ENCODE peak calls at places on chromosomes 5 and 9, in five cellular contexts. One of them, this sample, is unnamed. For H3K9me3 and H3K4me1, the result is how much of the 10 kb centered on the place peaks cover.

GRCh38 chr9:122332083-122332482 is 38.7 kb upstream of the PTGS1 start:
- DNase-seq in kidney: no peak
- DNase-seq in heart right ventricle: peak
- DNase-seq in upper lobe of right lung: no peak
- DNase-seq in Peyer's patch: no peak
- DNase-seq in this sample: peak

GRCh38 chr9:92726971-92727715 is 37.5 kb downstream of the BICD2 start:
- DNase-seq in kidney: peak
- DNase-seq in upper lobe of right lung: no peak
- DNase-seq in heart right ventricle: peak
- DNase-seq in Peyer's patch: no peak
- DNase-seq in this sample: no peak

GRCh38 chr5:9622891-9623547 is 7.1 kb downstream of the TAS2R1 start:
- DNase-seq in heart right ventricle: no peak
- DNase-seq in kidney: no peak
- DNase-seq in upper lobe of right lung: no peak
- DNase-seq in Peyer's patch: no peak
- DNase-seq in this sample: no peak

GRCh38 chr5:170494036-170494435 is 9.8 kb upstream of the KCNIP1 start:
- DNase-seq in upper lobe of right lung: no peak
- DNase-seq in heart right ventricle: no peak
- DNase-seq in kidney: no peak
- DNase-seq in Peyer's patch: no peak
- DNase-seq in this sample: no peak

GRCh38 chr5:97534166-97534565 is 351.1 kb upstream of the RIOK2 start:
- DNase-seq in upper lobe of right lung: no peak
- DNase-seq in Peyer's patch: no peak
- DNase-seq in heart right ventricle: peak
- DNase-seq in kidney: no peak
- DNase-seq in this sample: peak

GRCh38 chr5:59843511-59844230 is 49.9 kb downstream of the PDE4D start:
- DNase-seq in kidney: no peak
- DNase-seq in heart right ventricle: no peak
- DNase-seq in upper lobe of right lung: no peak
- DNase-seq in Peyer's patch: no peak
- DNase-seq in this sample: no peak

GRCh38 chr5:178199581-178200434 is 4.5 kb upstream of the HNRNPAB start:
- DNase-seq in heart right ventricle: no peak
- DNase-seq in Peyer's patch: no peak
- DNase-seq in kidney: no peak
- DNase-seq in upper lobe of right lung: no peak
- DNase-seq in this sample: no peak

GRCh38 chr5:31738199-31738598 is 99.3 kb downstream of the PDZD2 start:
- DNase-seq in heart right ventricle: no peak
- DNase-seq in Peyer's patch: no peak
- DNase-seq in upper lobe of right lung: no peak
- DNase-seq in kidney: no peak
- DNase-seq in this sample: no peak

GRCh38 chr9:98108540-98109031 is 10.4 kb downstream of the TRIM14 start:
- DNase-seq in Peyer's patch: peak
- DNase-seq in upper lobe of right lung: no peak
- DNase-seq in kidney: no peak
- DNase-seq in heart right ventricle: no peak
- DNase-seq in this sample: no peak

GRCh38 chr9:136969150-136969549 is 8.2 kb upstream of the PTGDS start:
- DNase-seq in upper lobe of right lung: no peak
- DNase-seq in kidney: no peak
- DNase-seq in Peyer's patch: no peak
- DNase-seq in heart right ventricle: no peak
- DNase-seq in this sample: no peak

GRCh38 chr5:131635755-131636479 is 888 bp upstream of the RAPGEF6 start:
- DNase-seq in heart right ventricle: no peak
- DNase-seq in kidney: peak
- DNase-seq in Peyer's patch: no peak
- DNase-seq in upper lobe of right lung: no peak
- DNase-seq in this sample: no peak

GRCh38 chr5:129246088-129246487 is 151.5 kb downstream of the ISOC1 start:
- DNase-seq in kidney: no peak
- DNase-seq in upper lobe of right lung: no peak
- DNase-seq in heart right ventricle: no peak
- DNase-seq in Peyer's patch: no peak
- DNase-seq in this sample: no peak

GRCh38 chr9:33187519-33188218 is 20.5 kb upstream of the B4GALT1 start:
- DNase-seq in Peyer's patch: no peak
- DNase-seq in heart right ventricle: peak
- DNase-seq in upper lobe of right lung: no peak
- DNase-seq in kidney: no peak
- DNase-seq in this sample: no peak

GRCh38 chr5:110768138-110768845 is 29.5 kb downstream of the SLC25A46 start:
- DNase-seq in Peyer's patch: no peak
- DNase-seq in upper lobe of right lung: no peak
- DNase-seq in heart right ventricle: no peak
- DNase-seq in kidney: no peak
- DNase-seq in this sample: no peak

GRCh38 chr5:148974638-148975330 is 88.1 kb downstream of the SH3TC2 start:
- DNase-seq in kidney: no peak
- DNase-seq in upper lobe of right lung: no peak
- DNase-seq in Peyer's patch: no peak
- DNase-seq in heart right ventricle: no peak
- DNase-seq in this sample: no peak

GRCh38 chr5:109412981-109413402 is 3.2 kb upstream of the PJA2 start:
- DNase-seq in heart right ventricle: no peak
- DNase-seq in Peyer's patch: no peak
- DNase-seq in upper lobe of right lung: no peak
- DNase-seq in kidney: no peak
- DNase-seq in this sample: no peak

GRCh38 chr5:9653061-9653460 is 22.9 kb upstream of the TAS2R1 start:
- DNase-seq in heart right ventricle: no peak
- DNase-seq in upper lobe of right lung: no peak
- DNase-seq in Peyer's patch: no peak
- DNase-seq in kidney: no peak
- DNase-seq in this sample: no peak

GRCh38 chr9:19926774-19927173 is 137.9 kb upstream of the SLC24A2 start:
- DNase-seq in upper lobe of right lung: no peak
- DNase-seq in Peyer's patch: no peak
- DNase-seq in heart right ventricle: no peak
- DNase-seq in kidney: no peak
- DNase-seq in this sample: no peak

GRCh38 chr5:37727238-37727637 is 112.6 kb downstream of the GDNF start:
- DNase-seq in kidney: no peak
- DNase-seq in heart right ventricle: no peak
- DNase-seq in upper lobe of right lung: no peak
- DNase-seq in Peyer's patch: no peak
- DNase-seq in this sample: no peak

GRCh38 chr5:126624534-126624933 is 23.8 kb downstream of the PHAX start:
- DNase-seq in kidney: no peak
- DNase-seq in upper lobe of right lung: no peak
- DNase-seq in heart right ventricle: no peak
- DNase-seq in Peyer's patch: no peak
- DNase-seq in this sample: no peak

GRCh38 chr9:136711751-136712689 is at the start of gene DIPK1B:
- DNase-seq in kidney: no peak
- DNase-seq in upper lobe of right lung: no peak
- DNase-seq in Peyer's patch: no peak
- DNase-seq in heart right ventricle: no peak
- DNase-seq in this sample: peak

GRCh38 chr5:42494414-42494813 is 71.2 kb downstream of the GHR start:
- DNase-seq in heart right ventricle: no peak
- DNase-seq in kidney: no peak
- DNase-seq in upper lobe of right lung: no peak
- DNase-seq in Peyer's patch: no peak
- DNase-seq in this sample: no peak

GRCh38 chr9:3189113-3189861 is 336.5 kb downstream of the RFX3 start:
- DNase-seq in Peyer's patch: no peak
- DNase-seq in heart right ventricle: no peak
- DNase-seq in kidney: no peak
- DNase-seq in upper lobe of right lung: no peak
- DNase-seq in this sample: no peak

GRCh38 chr5:76999451-76999850 is 30.8 kb upstream of the AGGF1 start:
- DNase-seq in Peyer's patch: no peak
- DNase-seq in heart right ventricle: no peak
- DNase-seq in upper lobe of right lung: no peak
- DNase-seq in kidney: no peak
- DNase-seq in this sample: no peak

GRCh38 chr5:147659166-147659929 is 123.2 kb downstream of the JAKMIP2 start:
- DNase-seq in kidney: no peak
- DNase-seq in upper lobe of right lung: no peak
- DNase-seq in heart right ventricle: no peak
- DNase-seq in Peyer's patch: no peak
- DNase-seq in this sample: no peak

GRCh38 chr9:123337971-123338370 is 18.0 kb upstream of the CRB2 start:
- DNase-seq in kidney: no peak
- DNase-seq in Peyer's patch: no peak
- DNase-seq in heart right ventricle: no peak
- DNase-seq in upper lobe of right lung: no peak
- DNase-seq in this sample: no peak

DNA sequence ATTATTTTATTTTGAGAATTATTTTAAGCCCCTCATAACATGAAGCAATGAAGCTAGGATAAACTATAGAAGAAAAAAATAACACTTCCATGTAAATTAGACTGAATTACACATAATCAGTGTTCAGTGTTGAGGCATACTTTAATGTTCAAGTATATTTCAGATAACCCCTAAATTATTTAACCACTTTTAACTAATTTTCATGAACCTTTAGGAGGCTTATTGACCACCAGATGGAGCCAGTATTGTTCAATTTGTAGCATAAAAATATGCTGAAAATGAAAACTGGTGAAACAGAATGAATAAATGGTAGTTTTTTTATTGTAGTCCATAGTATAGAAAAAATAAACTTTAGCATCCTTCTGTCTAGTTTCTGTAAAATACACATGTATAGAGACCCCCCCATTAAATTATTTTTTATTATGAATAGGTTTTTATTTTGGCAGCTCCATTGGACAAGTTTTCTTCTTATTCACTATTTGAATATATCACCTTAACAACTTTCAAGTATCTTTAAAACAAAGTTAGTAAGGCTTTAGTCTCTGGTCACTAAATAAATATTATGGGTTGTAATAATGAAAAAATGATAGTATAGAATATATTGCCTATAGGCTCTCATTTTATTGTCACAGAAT is 190.1 kb downstream of the CWC27 start:
- DNase-seq in kidney: no peak
- DNase-seq in heart right ventricle: no peak
- DNase-seq in Peyer's patch: no peak
- DNase-seq in upper lobe of right lung: no peak
- DNase-seq in this sample: no peak
- TF ChIP-seq CTCF in kidney: peak
- TF ChIP-seq CTCF in heart right ventricle: peak
- TF ChIP-seq CTCF in Peyer's patch: peak
- TF ChIP-seq CTCF in upper lobe of right lung: peak
- TF ChIP-seq CTCF in this sample: peak

GRCh38 chr5:112253478-112254250 is 165.4 kb downstream of the EPB41L4A start:
- DNase-seq in Peyer's patch: no peak
- DNase-seq in kidney: no peak
- DNase-seq in upper lobe of right lung: no peak
- DNase-seq in heart right ventricle: peak
- DNase-seq in this sample: no peak
- H3K9me3 ChIP-seq in Peyer's patch: under half
- H3K9me3 ChIP-seq in kidney: under half
- H3K9me3 ChIP-seq in upper lobe of right lung: under half
- H3K9me3 ChIP-seq in heart right ventricle: under half
- H3K9me3 ChIP-seq in this sample: under half

GRCh38 chr9:104256031-104256709 is 162.1 kb downstream of the SMC2 start:
- DNase-seq in upper lobe of right lung: no peak
- DNase-seq in kidney: no peak
- DNase-seq in heart right ventricle: no peak
- DNase-seq in Peyer's patch: no peak
- DNase-seq in this sample: no peak
- H3K4me1 ChIP-seq in upper lobe of right lung: under half
- H3K4me1 ChIP-seq in kidney: under half
- H3K4me1 ChIP-seq in heart right ventricle: under half
- H3K4me1 ChIP-seq in Peyer's patch: under half
- H3K4me1 ChIP-seq in this sample: under half

GRCh38 chr5:64163746-64164145 is 1.9 kb upstream of the RNF180 start:
- DNase-seq in upper lobe of right lung: no peak
- DNase-seq in heart right ventricle: no peak
- DNase-seq in kidney: no peak
- DNase-seq in Peyer's patch: no peak
- DNase-seq in this sample: no peak

GRCh38 chr5:64165160-64165499 is 513 bp upstream of the RNF180 start:
- DNase-seq in heart right ventricle: no peak
- DNase-seq in upper lobe of right lung: no peak
- DNase-seq in kidney: no peak
- DNase-seq in Peyer's patch: no peak
- DNase-seq in this sample: no peak

GRCh38 chr5:64164166-64164565 is 1.5 kb upstream of the RNF180 start:
- DNase-seq in upper lobe of right lung: no peak
- DNase-seq in kidney: no peak
- DNase-seq in heart right ventricle: no peak
- DNase-seq in Peyer's patch: no peak
- DNase-seq in this sample: no peak

GRCh38 chr5:64166201-64166959 is 737 bp downstream of the RNF180 start:
- DNase-seq in upper lobe of right lung: no peak
- DNase-seq in kidney: no peak
- DNase-seq in heart right ventricle: peak
- DNase-seq in Peyer's patch: no peak
- DNase-seq in this sample: no peak

GRCh38 chr5:64165500-64166200 is at the start of gene RNF180:
- DNase-seq in kidney: peak
- DNase-seq in upper lobe of right lung: peak
- DNase-seq in Peyer's patch: peak
- DNase-seq in heart right ventricle: peak
- DNase-seq in this sample: peak
- TF ChIP-seq CTCF in kidney: no peak
- TF ChIP-seq CTCF in upper lobe of right lung: no peak
- TF ChIP-seq CTCF in Peyer's patch: no peak
- TF ChIP-seq CTCF in heart right ventricle: no peak
- TF ChIP-seq CTCF in this sample: no peak

GRCh38 chr9:11148189-11148588 is 535.4 kb upstream of the PTPRD start:
- DNase-seq in upper lobe of right lung: no peak
- DNase-seq in Peyer's patch: no peak
- DNase-seq in kidney: no peak
- DNase-seq in heart right ventricle: no peak
- DNase-seq in this sample: no peak
- H3K9me3 ChIP-seq in upper lobe of right lung: under half
- H3K9me3 ChIP-seq in Peyer's patch: under half
- H3K9me3 ChIP-seq in kidney: under half
- H3K9me3 ChIP-seq in heart right ventricle: under half
- H3K9me3 ChIP-seq in this sample: under half

GRCh38 chr5:143386725-143387124 is 16.8 kb downstream of the NR3C1 start:
- DNase-seq in heart right ventricle: no peak
- DNase-seq in upper lobe of right lung: no peak
- DNase-seq in kidney: no peak
- DNase-seq in Peyer's patch: no peak
- DNase-seq in this sample: no peak

GRCh38 chr5:143384865-143385657 is 18.4 kb downstream of the NR3C1 start:
- DNase-seq in upper lobe of right lung: no peak
- DNase-seq in kidney: no peak
- DNase-seq in heart right ventricle: no peak
- DNase-seq in Peyer's patch: no peak
- DNase-seq in this sample: no peak

GRCh38 chr5:143383988-143384387 is 19.5 kb downstream of the NR3C1 start:
- DNase-seq in Peyer's patch: no peak
- DNase-seq in kidney: no peak
- DNase-seq in upper lobe of right lung: no peak
- DNase-seq in heart right ventricle: no peak
- DNase-seq in this sample: no peak
- H3K4me1 ChIP-seq in Peyer's patch: under half
- H3K4me1 ChIP-seq in kidney: under half
- H3K4me1 ChIP-seq in upper lobe of right lung: under half
- H3K4me1 ChIP-seq in heart right ventricle: under half
- H3K4me1 ChIP-seq in this sample: under half